ENCODE peak calls at places on chromosomes 4 and X, in six cellular contexts. T is AG04450, F is BE2C, B is breast epithelium, A is heart left ventricle, I is MG63. Z is an unnamed sample. For H3K9me3, the result is how much of the 10 kb centered on the place peaks cover.

GRCh38 chrX:120090208-120090607 is 12.7 kb upstream of the RHOXF2B start:
- DNase-seq in T (no peak), F (no peak), B (no peak), A (no peak), I (no peak), Z (no peak)

GRCh38 chr4:1126506-1126905 is 13.1 kb upstream of the RNF212 start:
- DNase-seq in T (no peak), F (no peak), B (no peak), A (no peak), I (no peak), Z (no peak)

GRCh38 chrX:130120321-130120731 is 10.0 kb upstream of the ELF4 start:
- DNase-seq in T (no peak), F (peak), B (no peak), A (peak), I (no peak), Z (no peak)

GRCh38 chr4:113673450-113673849 is 88.1 kb downstream of the CAMK2D start:
- DNase-seq in T (no peak), F (peak), B (no peak), A (no peak), I (peak), Z (no peak)

GRCh38 chrX:40031861-40032422 is 65.8 kb downstream of the BCOR start:
- DNase-seq in T (no peak), F (no peak), B (no peak), A (no peak), I (peak), Z (no peak)

GRCh38 chr4:22454955-22455354 is 60.9 kb downstream of the ADGRA3 start:
- DNase-seq in T (no peak), F (no peak), B (no peak), A (no peak), I (no peak), Z (no peak)

GRCh38 chrX:41045960-41046567 is 39.2 kb upstream of the USP9X start:
- DNase-seq in T (no peak), F (peak), B (no peak), A (no peak), I (peak), Z (no peak)

GRCh38 chrX:108167211-108167872 is 75.8 kb downstream of the ATG4A start:
- DNase-seq in T (no peak), F (no peak), B (no peak), A (no peak), I (peak), Z (no peak)

GRCh38 chrX:15336023-15336413 is 695 bp upstream of the PIGA start:
- DNase-seq in T (peak), F (no peak), B (peak), A (no peak), I (peak), Z (peak)

GRCh38 chr4:78962597-78963115 is 23.4 kb upstream of the PAQR3 start:
- DNase-seq in T (no peak), F (no peak), B (no peak), A (no peak), I (no peak), Z (no peak)

GRCh38 chr4:141955696-141956095 is 319.3 kb downstream of the IL15 start:
- DNase-seq in T (no peak), F (no peak), B (no peak), A (no peak), I (no peak), Z (no peak)

GRCh38 chr4:24477919-24478318 is 106.4 kb downstream of the DHX15 start:
- DNase-seq in T (peak), F (no peak), B (no peak), A (peak), I (peak), Z (no peak)

GRCh38 chr4:15729910-15730533 is 27.2 kb downstream of the BST1 start:
- DNase-seq in T (no peak), F (no peak), B (no peak), A (no peak), I (no peak), Z (no peak)

GRCh38 chr4:159055851-159056250 is 47.0 kb upstream of the RAPGEF2 start:
- DNase-seq in T (no peak), F (no peak), B (no peak), A (no peak), I (no peak), Z (no peak)

GRCh38 chr4:1976416-1977352 is 32.1 kb downstream of the NELFA start:
- DNase-seq in T (no peak), F (no peak), B (no peak), A (no peak), I (no peak), Z (no peak)

GRCh38 chr4:125682730-125683129 is 368.0 kb downstream of the FAT4 start:
- DNase-seq in T (no peak), F (no peak), B (no peak), A (no peak), I (no peak), Z (no peak)

GRCh38 chr4:137471461-137471860 is 60.8 kb downstream of the PCDH18 start:
- DNase-seq in T (no peak), F (no peak), B (no peak), A (no peak), I (peak), Z (no peak)

GRCh38 chr4:66555301-66555700 is 885.0 kb upstream of the EPHA5 start:
- DNase-seq in T (no peak), F (no peak), B (no peak), A (no peak), I (peak), Z (no peak)

GRCh38 chr4:65461781-65462180 is 208.5 kb downstream of the EPHA5 start:
- DNase-seq in T (no peak), F (no peak), B (no peak), A (no peak), I (no peak), Z (no peak)

GRCh38 chrX:68199062-68199848 is 234.0 kb downstream of the OPHN1 start:
- DNase-seq in T (no peak), F (no peak), B (no peak), A (no peak), I (no peak), Z (no peak)

GRCh38 chr4:124783847-124784246 is 71.3 kb upstream of the ANKRD50 start:
- DNase-seq in T (peak), F (no peak), B (no peak), A (no peak), I (no peak), Z (no peak)

GRCh38 chrX:65726708-65727107 is 59.3 kb downstream of the MSN start:
- DNase-seq in T (no peak), F (no peak), B (no peak), A (no peak), I (no peak), Z (no peak)

GRCh38 chr4:119039779-119040178 is 95.9 kb upstream of the MYOZ2 start:
- DNase-seq in T (no peak), F (peak), B (no peak), A (no peak), I (no peak), Z (no peak)

GRCh38 chr4:153663667-153664066 is 20.4 kb upstream of the TLR2 start:
- DNase-seq in T (no peak), F (no peak), B (no peak), A (no peak), I (no peak), Z (no peak)
- H3K9me3 ChIP-seq in T (under half), F (under half), B (under half), A (under half), I (under half), Z (under half)

GRCh38 chr4:121408-122084 is 2.8 kb upstream of the ZNF718 start:
- DNase-seq in T (no peak), F (no peak), B (no peak), A (no peak), I (no peak), Z (no peak)

GRCh38 chr4:124275-125081 is at the start of gene ZNF718:
- DNase-seq in T (peak), F (peak), B (peak), A (peak), I (peak), Z (peak)

GRCh38 chr4:120616-121015 is 3.7 kb upstream of the ZNF718 start:
- DNase-seq in T (no peak), F (no peak), B (no peak), A (no peak), I (no peak), Z (no peak)

GRCh38 chr4:125085-125820 is 952 bp downstream of the ZNF718 start:
- DNase-seq in T (no peak), F (peak), B (peak), A (peak), I (peak), Z (no peak)

GRCh38 chr4:125833-126232 is 1.5 kb downstream of the ZNF718 start:
- DNase-seq in T (no peak), F (peak), B (no peak), A (no peak), I (no peak), Z (no peak)
- H3K9me3 ChIP-seq in T (under half), F (under half), B (under half), A (under half), I (under half), Z (under half)

GRCh38 chrX:70280573-70280972 is 1.4 kb upstream of the RAB41 start:
- DNase-seq in T (no peak), F (no peak), B (no peak), A (no peak), I (no peak), Z (no peak)

GRCh38 chrX:70281951-70282350 is at the start of gene RAB41:
- DNase-seq in T (no peak), F (no peak), B (no peak), A (no peak), I (no peak), Z (no peak)

GRCh38 chrX:70279081-70279480 is 2.9 kb upstream of the RAB41 start:
- DNase-seq in T (no peak), F (no peak), B (no peak), A (no peak), I (no peak), Z (no peak)
- H3K9me3 ChIP-seq in T (under half), F (under half), B (under half), A (under half), I (under half), Z (under half)

DNA sequence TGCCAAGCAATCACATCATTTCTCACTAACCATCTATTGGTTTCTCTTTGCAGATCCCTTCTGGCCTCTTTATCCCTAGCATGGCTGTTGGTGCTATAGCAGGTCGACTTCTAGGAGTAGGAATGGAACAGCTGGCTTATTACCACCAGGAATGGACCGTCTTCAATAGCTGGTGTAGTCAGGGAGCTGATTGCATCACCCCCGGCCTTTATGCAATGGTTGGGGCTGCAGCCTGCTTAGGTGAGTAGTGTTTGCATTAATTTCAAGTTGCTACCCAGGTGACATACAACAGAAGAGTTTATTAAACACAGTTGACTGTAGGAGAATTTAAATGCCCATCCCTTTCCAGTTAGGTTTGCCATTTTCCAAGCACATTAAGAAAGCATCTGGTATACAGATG is 112.2 kb downstream of the AKAP4 start:
- DNase-seq in T (no peak), F (no peak), B (no peak), A (no peak), I (no peak), Z (no peak)
- H3K9me3 ChIP-seq in T (under half), F (under half), B (under half), A (under half), I (under half), Z (under half)

GRCh38 chr4:175176710-175177109 is 258.6 kb downstream of the ADAM29 start:
- DNase-seq in T (no peak), F (no peak), B (no peak), A (no peak), I (no peak), Z (no peak)
- H3K9me3 ChIP-seq in T (under half), F (under half), B (under half), A (under half), I (under half), Z (under half)

GRCh38 chr4:33453436-33453835 is 2733.3 kb downstream of the PCDH7 start:
- DNase-seq in T (no peak), F (no peak), B (no peak), A (no peak), I (no peak), Z (no peak)

GRCh38 chr4:33453916-33454315 is 2733.7 kb downstream of the PCDH7 start:
- DNase-seq in T (no peak), F (no peak), B (no peak), A (no peak), I (no peak), Z (no peak)
- H3K9me3 ChIP-seq in T (under half), F (under half), B (under half), A (under half), I (under half), Z (under half)

GRCh38 chr4:170011921-170012628 is 14.1 kb downstream of the MFAP3L start:
- DNase-seq in T (no peak), F (no peak), B (no peak), A (no peak), I (no peak), Z (no peak)

GRCh38 chr4:170012629-170012958 is 13.6 kb downstream of the MFAP3L start:
- DNase-seq in T (no peak), F (no peak), B (no peak), A (no peak), I (no peak), Z (no peak)

GRCh38 chr4:170017252-170017651 is 8.9 kb downstream of the MFAP3L start:
- DNase-seq in T (no peak), F (no peak), B (no peak), A (no peak), I (no peak), Z (no peak)

GRCh38 chr4:170014359-170015008 is 11.7 kb downstream of the MFAP3L start:
- DNase-seq in T (no peak), F (peak), B (no peak), A (no peak), I (no peak), Z (no peak)

GRCh38 chr4:170015285-170015684 is 10.9 kb downstream of the MFAP3L start:
- DNase-seq in T (no peak), F (no peak), B (no peak), A (no peak), I (no peak), Z (no peak)
- H3K9me3 ChIP-seq in T (under half), F (under half), B (under half), A (under half), I (under half), Z (under half)

DNA sequence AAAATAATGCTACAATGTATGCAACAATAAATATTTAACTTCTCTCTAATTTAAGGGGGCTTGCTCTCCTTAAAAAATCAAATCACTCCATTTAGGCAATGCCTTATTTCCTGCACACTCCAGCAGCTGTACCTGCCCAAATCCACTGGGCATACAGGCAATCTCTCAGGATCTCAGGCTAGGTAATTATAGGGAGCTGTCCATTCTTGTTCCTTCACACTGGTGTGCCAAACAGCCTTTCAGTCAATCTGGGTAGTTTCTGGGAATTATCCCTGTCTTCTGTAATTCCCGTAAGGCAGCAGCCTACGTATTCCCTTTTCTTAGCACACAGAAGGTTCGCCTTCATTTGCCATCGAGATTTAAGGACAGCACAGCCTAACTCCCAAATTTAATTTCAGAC is 922.6 kb upstream of the SLIT2 start:
- DNase-seq in T (no peak), F (no peak), B (no peak), A (no peak), I (no peak), Z (no peak)
- H3K9me3 ChIP-seq in T (under half), F (under half), B (under half), A (under half), I (under half), Z (under half)

Z was measured in T-helper 17 cell.